ENCODE peak calls at places on chromosomes 11 and 22, in eight cellular contexts. One of them, this sample, is unnamed.

GRCh38 chr22:47570851-47571250 is 808.4 kb downstream of the TBC1D22A start:
- DNase-seq in sigmoid colon: no peak
- DNase-seq in upper lobe of left lung: no peak
- DNase-seq in heart left ventricle: peak; percentile 2
- DNase-seq in IMR-90: no peak
- DNase-seq in GM23338: no peak
- DNase-seq in cardiac muscle cell: no peak
- DNase-seq in HCT116: no peak
- DNase-seq in this sample: no peak

GRCh38 chr11:119729581-119730346 is 764 bp upstream of the NECTIN1 start:
- DNase-seq in GM23338: peak; percentile 60
- DNase-seq in sigmoid colon: peak; percentile 81
- DNase-seq in IMR-90: peak; percentile 39
- DNase-seq in heart left ventricle: peak; percentile 71
- DNase-seq in HCT116: peak; percentile 32
- DNase-seq in cardiac muscle cell: no peak
- DNase-seq in upper lobe of left lung: peak; percentile 71
- DNase-seq in this sample: no peak

GRCh38 chr11:125348704-125349635 is 147.1 kb downstream of the FEZ1 start:
- DNase-seq in cardiac muscle cell: peak; percentile 61
- DNase-seq in sigmoid colon: peak; percentile 74
- DNase-seq in IMR-90: peak; percentile 19
- DNase-seq in upper lobe of left lung: no peak
- DNase-seq in GM23338: peak; percentile 85
- DNase-seq in HCT116: no peak
- DNase-seq in heart left ventricle: peak; percentile 56
- DNase-seq in this sample: no peak

GRCh38 chr11:16097543-16097942 is 258.8 kb downstream of the SOX6 start:
- DNase-seq in GM23338: no peak
- DNase-seq in heart left ventricle: no peak
- DNase-seq in IMR-90: no peak
- DNase-seq in HCT116: no peak
- DNase-seq in sigmoid colon: no peak
- DNase-seq in upper lobe of left lung: no peak
- DNase-seq in cardiac muscle cell: no peak
- DNase-seq in this sample: no peak

GRCh38 chr11:1714908-1715885 is 18.2 kb downstream of the KRTAP5-6 start:
- DNase-seq in sigmoid colon: no peak
- DNase-seq in IMR-90: no peak
- DNase-seq in GM23338: no peak
- DNase-seq in HCT116: no peak
- DNase-seq in heart left ventricle: peak; percentile 58
- DNase-seq in cardiac muscle cell: no peak
- DNase-seq in upper lobe of left lung: no peak
- DNase-seq in this sample: no peak

GRCh38 chr22:20545681-20546521 is 38.5 kb downstream of the MED15 start:
- DNase-seq in HCT116: no peak
- DNase-seq in GM23338: no peak
- DNase-seq in upper lobe of left lung: no peak
- DNase-seq in cardiac muscle cell: no peak
- DNase-seq in IMR-90: no peak
- DNase-seq in heart left ventricle: no peak
- DNase-seq in sigmoid colon: no peak
- DNase-seq in this sample: no peak

GRCh38 chr22:21816787-21817496 is 50.5 kb downstream of the MAPK1 start:
- DNase-seq in heart left ventricle: no peak
- DNase-seq in IMR-90: peak; percentile 95
- DNase-seq in cardiac muscle cell: no peak
- DNase-seq in GM23338: no peak
- DNase-seq in HCT116: no peak
- DNase-seq in sigmoid colon: no peak
- DNase-seq in upper lobe of left lung: peak; percentile 35
- DNase-seq in this sample: no peak

GRCh38 chr11:1650034-1650917 is 20.7 kb downstream of the KRTAP5-5 start:
- DNase-seq in IMR-90: no peak
- DNase-seq in heart left ventricle: no peak
- DNase-seq in sigmoid colon: peak; percentile 38
- DNase-seq in cardiac muscle cell: no peak
- DNase-seq in upper lobe of left lung: no peak
- DNase-seq in GM23338: peak; percentile 34
- DNase-seq in HCT116: no peak
- DNase-seq in this sample: no peak

GRCh38 chr11:58926251-58926650 is 13.0 kb upstream of the GLYATL1 start:
- DNase-seq in heart left ventricle: no peak
- DNase-seq in upper lobe of left lung: no peak
- DNase-seq in HCT116: no peak
- DNase-seq in IMR-90: peak; percentile 72
- DNase-seq in sigmoid colon: no peak
- DNase-seq in cardiac muscle cell: no peak
- DNase-seq in GM23338: no peak
- DNase-seq in this sample: no peak

GRCh38 chr11:103222801-103223200 is 113.6 kb downstream of the DYNC2H1 start:
- DNase-seq in heart left ventricle: no peak
- DNase-seq in IMR-90: peak; percentile 20
- DNase-seq in sigmoid colon: no peak
- DNase-seq in cardiac muscle cell: no peak
- DNase-seq in upper lobe of left lung: no peak
- DNase-seq in GM23338: no peak
- DNase-seq in HCT116: no peak
- DNase-seq in this sample: no peak

GRCh38 chr11:131099013-131099412 is 182.7 kb upstream of the SNX19 start:
- DNase-seq in GM23338: no peak
- DNase-seq in IMR-90: peak; percentile 77
- DNase-seq in cardiac muscle cell: no peak
- DNase-seq in sigmoid colon: no peak
- DNase-seq in heart left ventricle: no peak
- DNase-seq in HCT116: no peak
- DNase-seq in upper lobe of left lung: no peak
- DNase-seq in this sample: peak; percentile 86

GRCh38 chr11:71266114-71266833 is 13.9 kb upstream of the SHANK2 start:
- DNase-seq in IMR-90: no peak
- DNase-seq in heart left ventricle: no peak
- DNase-seq in HCT116: no peak
- DNase-seq in sigmoid colon: peak; percentile 49
- DNase-seq in GM23338: peak; percentile 90
- DNase-seq in upper lobe of left lung: peak; percentile 74
- DNase-seq in cardiac muscle cell: no peak
- DNase-seq in this sample: no peak

GRCh38 chr11:111963786-111964385 is 26.7 kb downstream of the DIXDC1 start:
- DNase-seq in sigmoid colon: no peak
- DNase-seq in HCT116: no peak
- DNase-seq in heart left ventricle: no peak
- DNase-seq in GM23338: no peak
- DNase-seq in upper lobe of left lung: no peak
- DNase-seq in cardiac muscle cell: no peak
- DNase-seq in IMR-90: peak; percentile 31
- DNase-seq in this sample: no peak

GRCh38 chr11:69352181-69352580 is 58.2 kb downstream of the MYEOV start:
- DNase-seq in IMR-90: no peak
- DNase-seq in upper lobe of left lung: no peak
- DNase-seq in cardiac muscle cell: no peak
- DNase-seq in GM23338: no peak
- DNase-seq in heart left ventricle: no peak
- DNase-seq in sigmoid colon: no peak
- DNase-seq in HCT116: no peak
- DNase-seq in this sample: peak; percentile 39

GRCh38 chr11:121936375-121936774 is 179.6 kb downstream of the BLID start:
- DNase-seq in HCT116: no peak
- DNase-seq in sigmoid colon: no peak
- DNase-seq in GM23338: no peak
- DNase-seq in upper lobe of left lung: no peak
- DNase-seq in IMR-90: peak; percentile 54
- DNase-seq in cardiac muscle cell: no peak
- DNase-seq in heart left ventricle: no peak
- DNase-seq in this sample: no peak

GRCh38 chr22:23837911-23838685 is 708 bp downstream of the DERL3 start:
- DNase-seq in upper lobe of left lung: no peak
- DNase-seq in HCT116: no peak
- DNase-seq in heart left ventricle: no peak
- DNase-seq in cardiac muscle cell: no peak
- DNase-seq in GM23338: peak; percentile 60
- DNase-seq in IMR-90: no peak
- DNase-seq in sigmoid colon: no peak
- DNase-seq in this sample: no peak

GRCh38 chr11:32090774-32091370 is at the start of gene RCN1:
- DNase-seq in IMR-90: peak; percentile 86
- DNase-seq in GM23338: peak; percentile 93
- DNase-seq in sigmoid colon: peak; percentile 79
- DNase-seq in upper lobe of left lung: peak; percentile 77
- DNase-seq in cardiac muscle cell: peak; percentile 94
- DNase-seq in HCT116: no peak
- DNase-seq in heart left ventricle: peak; percentile 79
- DNase-seq in this sample: no peak

GRCh38 chr11:19915808-19916207 is 203.2 kb downstream of the NAV2 start:
- DNase-seq in heart left ventricle: no peak
- DNase-seq in GM23338: no peak
- DNase-seq in cardiac muscle cell: no peak
- DNase-seq in upper lobe of left lung: no peak
- DNase-seq in HCT116: no peak
- DNase-seq in sigmoid colon: no peak
- DNase-seq in IMR-90: no peak
- DNase-seq in this sample: no peak

GRCh38 chr11:124174001-124174400 is 9.1 kb upstream of the OR10D3 start:
- DNase-seq in cardiac muscle cell: peak; percentile 57
- DNase-seq in upper lobe of left lung: no peak
- DNase-seq in heart left ventricle: no peak
- DNase-seq in HCT116: peak; percentile 2
- DNase-seq in sigmoid colon: no peak
- DNase-seq in GM23338: peak; percentile 91
- DNase-seq in IMR-90: peak; percentile 64
- DNase-seq in this sample: no peak

GRCh38 chr11:68099474-68100405 is 21.4 kb downstream of the CHKA start:
- DNase-seq in cardiac muscle cell: peak; percentile 46
- DNase-seq in upper lobe of left lung: peak; percentile 70
- DNase-seq in HCT116: no peak
- DNase-seq in heart left ventricle: peak; percentile 35
- DNase-seq in GM23338: peak; percentile 26
- DNase-seq in IMR-90: no peak
- DNase-seq in sigmoid colon: no peak
- DNase-seq in this sample: no peak

GRCh38 chr11:102920118-102920684 is 35.3 kb downstream of the MMP13 start:
- DNase-seq in heart left ventricle: no peak
- DNase-seq in IMR-90: no peak
- DNase-seq in GM23338: no peak
- DNase-seq in upper lobe of left lung: no peak
- DNase-seq in cardiac muscle cell: no peak
- DNase-seq in HCT116: no peak
- DNase-seq in sigmoid colon: no peak
- DNase-seq in this sample: no peak

GRCh38 chr11:95078526-95078925 is 11.1 kb upstream of the ENDOD1 start:
- DNase-seq in upper lobe of left lung: no peak
- DNase-seq in cardiac muscle cell: no peak
- DNase-seq in HCT116: no peak
- DNase-seq in IMR-90: peak; percentile 6
- DNase-seq in heart left ventricle: no peak
- DNase-seq in GM23338: no peak
- DNase-seq in sigmoid colon: no peak
- DNase-seq in this sample: no peak

GRCh38 chr11:78921517-78921916 is 346.9 kb upstream of the NARS2 start:
- DNase-seq in HCT116: no peak
- DNase-seq in sigmoid colon: no peak
- DNase-seq in cardiac muscle cell: no peak
- DNase-seq in GM23338: no peak
- DNase-seq in IMR-90: no peak
- DNase-seq in heart left ventricle: no peak
- DNase-seq in upper lobe of left lung: no peak
- DNase-seq in this sample: no peak

GRCh38 chr22:31211862-31212730 is at the start of gene LIMK2:
- DNase-seq in IMR-90: peak; percentile 73
- DNase-seq in heart left ventricle: peak; percentile 97
- DNase-seq in cardiac muscle cell: peak; percentile 97
- DNase-seq in HCT116: peak; percentile 76
- DNase-seq in sigmoid colon: peak; percentile 96
- DNase-seq in GM23338: peak; percentile 98
- DNase-seq in upper lobe of left lung: peak; percentile 98
- DNase-seq in this sample: peak; percentile 96
- H3K27ac ChIP-seq in IMR-90: peak within 1 kb of the TSS; percentile 30
- H3K27ac ChIP-seq in heart left ventricle: peak within 1 kb of the TSS; percentile 90
- H3K27ac ChIP-seq in cardiac muscle cell: no peak within 1 kb of the TSS
- H3K27ac ChIP-seq in HCT116: peak within 1 kb of the TSS; percentile 73
- H3K27ac ChIP-seq in sigmoid colon: peak within 1 kb of the TSS; percentile 77
- H3K27ac ChIP-seq in GM23338: peak within 1 kb of the TSS; percentile 87
- H3K27ac ChIP-seq in upper lobe of left lung: peak within 1 kb of the TSS; percentile 97
- H3K27ac ChIP-seq in this sample: peak within 1 kb of the TSS; percentile 84

GRCh38 chr11:113991718-113992458 is 17.0 kb downstream of the HTR3A start:
- DNase-seq in GM23338: no peak
- DNase-seq in cardiac muscle cell: peak; percentile 24
- DNase-seq in upper lobe of left lung: no peak
- DNase-seq in heart left ventricle: no peak
- DNase-seq in sigmoid colon: no peak
- DNase-seq in HCT116: no peak
- DNase-seq in IMR-90: no peak
- DNase-seq in this sample: no peak
- H3K4me3 ChIP-seq in GM23338: no peak overlapping the region
- H3K4me3 ChIP-seq in cardiac muscle cell: no peak overlapping the region
- H3K4me3 ChIP-seq in upper lobe of left lung: no peak overlapping the region
- H3K4me3 ChIP-seq in heart left ventricle: no peak overlapping the region
- H3K4me3 ChIP-seq in sigmoid colon: no peak overlapping the region
- H3K4me3 ChIP-seq in HCT116: no peak overlapping the region
- H3K4me3 ChIP-seq in IMR-90: no peak overlapping the region
- H3K4me3 ChIP-seq in this sample: no peak overlapping the region

DNA sequence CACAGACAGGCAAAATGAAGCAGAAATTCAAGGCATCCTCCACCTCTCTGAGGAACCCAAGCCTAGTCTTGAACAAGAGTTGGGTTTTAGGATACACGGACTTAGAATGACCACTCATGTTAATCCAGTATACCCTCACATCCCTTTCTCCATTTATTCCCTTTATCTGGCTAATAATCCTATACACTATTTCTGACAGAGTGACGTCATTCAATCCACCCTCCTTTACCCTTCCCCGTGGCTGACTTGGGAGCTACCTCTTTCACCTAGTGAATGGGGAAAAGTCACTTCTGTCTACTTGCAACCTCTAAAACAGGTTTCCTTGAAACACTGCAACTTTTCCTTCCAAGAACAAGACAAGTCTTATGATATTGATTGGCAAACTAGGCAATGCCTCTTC is 52.8 kb upstream of the PARVA start:
- DNase-seq in heart left ventricle: no peak
- DNase-seq in sigmoid colon: no peak
- DNase-seq in GM23338: no peak
- DNase-seq in HCT116: no peak
- DNase-seq in upper lobe of left lung: no peak
- DNase-seq in cardiac muscle cell: no peak
- DNase-seq in IMR-90: no peak
- DNase-seq in this sample: no peak
- H3K27ac ChIP-seq in heart left ventricle: no peak overlapping the region
- H3K27ac ChIP-seq in sigmoid colon: peak overlapping the region; percentile 82
- H3K27ac ChIP-seq in GM23338: no peak overlapping the region
- H3K27ac ChIP-seq in HCT116: no peak overlapping the region
- H3K27ac ChIP-seq in upper lobe of left lung: no peak overlapping the region
- H3K27ac ChIP-seq in cardiac muscle cell: no peak overlapping the region
- H3K27ac ChIP-seq in IMR-90: no peak overlapping the region
- H3K27ac ChIP-seq in this sample: no peak overlapping the region

DNA sequence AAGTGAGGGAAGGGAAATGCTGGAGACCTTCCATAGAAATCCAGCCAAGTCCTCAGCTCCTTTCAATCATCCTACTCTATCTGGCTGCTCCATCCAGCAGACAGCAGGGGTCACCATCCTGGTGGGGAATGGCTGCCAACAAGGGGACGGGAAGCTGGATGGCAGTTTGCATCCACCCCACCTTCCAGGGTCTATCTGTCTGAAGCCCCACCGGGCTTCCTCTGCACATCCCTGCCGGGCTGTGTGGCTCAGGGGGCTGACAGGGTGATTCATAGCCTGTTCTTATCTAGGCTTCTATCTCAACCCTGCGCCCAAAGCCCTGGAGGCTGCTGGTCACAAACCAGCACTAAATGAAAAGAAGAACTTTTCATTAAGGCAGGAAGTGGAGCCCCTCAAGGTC is 1.1 kb downstream of the SYTL2 start:
- DNase-seq in cardiac muscle cell: peak; percentile 17
- DNase-seq in IMR-90: no peak
- DNase-seq in heart left ventricle: no peak
- DNase-seq in sigmoid colon: no peak
- DNase-seq in HCT116: no peak
- DNase-seq in upper lobe of left lung: no peak
- DNase-seq in GM23338: peak; percentile 54
- DNase-seq in this sample: no peak
- H3K4me3 ChIP-seq in cardiac muscle cell: peak overlapping the region; percentile 45
- H3K4me3 ChIP-seq in IMR-90: peak overlapping the region; percentile 75
- H3K4me3 ChIP-seq in heart left ventricle: peak overlapping the region; percentile 68
- H3K4me3 ChIP-seq in sigmoid colon: peak overlapping the region; percentile 58
- H3K4me3 ChIP-seq in HCT116: no peak overlapping the region
- H3K4me3 ChIP-seq in upper lobe of left lung: peak overlapping the region; percentile 72
- H3K4me3 ChIP-seq in GM23338: peak overlapping the region; percentile 87
- H3K4me3 ChIP-seq in this sample: peak overlapping the region; percentile 77

This sample was measured in esophagus muscularis mucosa.